ENCODE peak calls at places on chromosome 21, in eight cellular contexts. W is RPMI7951, A is activated gamma-delta T cell treated with Interleukin-2 at 50 U/mL for 16 hours, R is Caki2, H is germinal center, G is dorsolateral prefrontal cortex, I is HTR-8/SVneo, O is GM13977. T is an unnamed sample.

GRCh38 chr21:36668713-36669112 is 30.2 kb upstream of the SIM2 start:
- DNase-seq in W (no peak), A (no peak), R (no peak), H (no peak), G (no peak), I (no peak), O (no peak), T (no peak)

GRCh38 chr21:45376459-45377324 is 28.3 kb upstream of the COL18A1 start:
- DNase-seq in W (no peak), A (no peak), R (no peak), H (no peak), G (no peak), I (no peak), O (no peak), T (no peak)

GRCh38 chr21:8991088-8991907 is 1530.1 kb upstream of the TPTE start:
- DNase-seq in W (peak), A (no peak), R (no peak), H (no peak), G (no peak), I (no peak), O (no peak), T (no peak)

GRCh38 chr21:42959754-42960153 is 14.6 kb upstream of the PKNOX1 start:
- DNase-seq in W (no peak), A (no peak), R (no peak), H (no peak), G (no peak), I (no peak), O (no peak), T (no peak)

GRCh38 chr21:14734191-14734590 is 188.1 kb upstream of the SAMSN1 start:
- DNase-seq in W (no peak), A (no peak), R (no peak), H (no peak), G (no peak), I (no peak), O (no peak), T (no peak)

GRCh38 chr21:45329261-45330074 is 41.8 kb upstream of the POFUT2 start:
- DNase-seq in W (no peak), A (no peak), R (peak), H (no peak), G (no peak), I (peak), O (no peak), T (no peak)

GRCh38 chr21:15415541-15416261 is 314.1 kb upstream of the USP25 start:
- DNase-seq in W (peak), A (no peak), R (no peak), H (no peak), G (no peak), I (no peak), O (no peak), T (no peak)

GRCh38 chr21:37536616-37537278 is 170.2 kb downstream of the DYRK1A start:
- DNase-seq in W (no peak), A (no peak), R (no peak), H (no peak), G (no peak), I (no peak), O (no peak), T (no peak)

GRCh38 chr21:32515869-32516268 is 69.5 kb downstream of the TCP10L start:
- DNase-seq in W (no peak), A (no peak), R (no peak), H (no peak), G (no peak), I (no peak), O (no peak), T (no peak)

GRCh38 chr21:28991861-28992525 is 684 bp downstream of the LTN1 start:
- DNase-seq in W (no peak), A (no peak), R (no peak), H (peak), G (no peak), I (no peak), O (no peak), T (no peak)

GRCh38 chr21:42537106-42537742 is 23.6 kb downstream of the SLC37A1 start:
- DNase-seq in W (peak), A (no peak), R (no peak), H (peak), G (peak), I (no peak), O (peak), T (no peak)

GRCh38 chr21:43866233-43866632 is 1.2 kb downstream of the AGPAT3 start:
- DNase-seq in W (peak), A (peak), R (no peak), H (peak), G (no peak), I (no peak), O (peak), T (peak)

GRCh38 chr21:15164678-15165303 is 100.0 kb upstream of the NRIP1 start:
- DNase-seq in W (no peak), A (no peak), R (no peak), H (no peak), G (no peak), I (no peak), O (no peak), T (no peak)

GRCh38 chr21:34884346-34884929 is 164.7 kb downstream of the RUNX1 start:
- DNase-seq in W (no peak), A (no peak), R (peak), H (no peak), G (no peak), I (no peak), O (no peak), T (no peak)

GRCh38 chr21:33314096-33314495 is 10.7 kb upstream of the IFNAR1 start:
- DNase-seq in W (peak), A (no peak), R (no peak), H (no peak), G (no peak), I (no peak), O (no peak), T (no peak)

GRCh38 chr21:39641827-39642450 is 29.2 kb downstream of the B3GALT5 start:
- DNase-seq in W (no peak), A (no peak), R (no peak), H (no peak), G (no peak), I (no peak), O (no peak), T (no peak)

GRCh38 chr21:45390121-45390751 is 14.7 kb upstream of the COL18A1 start:
- DNase-seq in W (no peak), A (no peak), R (no peak), H (no peak), G (no peak), I (no peak), O (no peak), T (no peak)

T was measured in effector memory CD8-positive, alpha-beta T cell.